ENCODE peak calls at places on chromosome 20, in eight cellular contexts. F is hypothalamus; U is amniotic epithelial cell; D is AG10803; J is RKO; K is GM18507; I is GM12865; M is stimulated activated CD8-positive, alpha-beta memory T cell treated with anti-CD3 and anti-CD28 coated beads, Interleukin-4, amount 100 ng/mL, for 24 hours. L is an unnamed sample.

GRCh38 chr20:59010995-59011873 is 4.2 kb upstream of the CTSZ start:
- DNase-seq in D (peak; percentile 96), I (no peak), F (no peak), K (no peak), M (no peak), U (peak; percentile 87), J (no peak), L (no peak)

GRCh38 chr20:52031574-52032303 is 159.8 kb downstream of the ZFP64 start:
- DNase-seq in M (no peak), F (no peak), J (no peak), I (no peak), U (peak; percentile 91), K (no peak), D (peak; percentile 93), L (no peak)

GRCh38 chr20:51500311-51500710 is 42.2 kb downstream of the NFATC2 start:
- DNase-seq in J (no peak), F (no peak), U (peak; percentile 46), K (peak; percentile 56), I (peak; percentile 75), M (no peak), D (no peak), L (no peak)

GRCh38 chr20:51732454-51732791 is 35.8 kb downstream of the ATP9A start:
- DNase-seq in U (no peak), K (no peak), D (peak; percentile 54), I (no peak), F (no peak), M (no peak), J (no peak), L (no peak)

GRCh38 chr20:2133318-2134183 is 31.9 kb downstream of the STK35 start:
- DNase-seq in K (no peak), U (peak; percentile 63), F (no peak), I (no peak), J (no peak), M (no peak), D (peak; percentile 88), L (no peak)

GRCh38 chr20:18722381-18722780 is 91.2 kb upstream of the SCP2D1 start:
- DNase-seq in J (no peak), F (no peak), U (peak; percentile 67), K (no peak), I (no peak), M (no peak), D (peak; percentile 42), L (no peak)

GRCh38 chr20:18999076-18999475 is 185.5 kb downstream of the SCP2D1 start:
- DNase-seq in M (no peak), F (no peak), D (no peak), U (no peak), K (no peak), J (no peak), I (no peak), L (no peak)

GRCh38 chr20:47241345-47241781 is 115.1 kb downstream of the ZMYND8 start:
- DNase-seq in K (no peak), M (no peak), F (no peak), I (no peak), J (no peak), U (peak; percentile 73), D (peak; percentile 83), L (no peak)

GRCh38 chr20:15702161-15702560 is 871.1 kb downstream of the KIF16B start:
- DNase-seq in J (no peak), I (no peak), D (no peak), U (no peak), K (no peak), M (no peak), F (no peak), L (no peak)

GRCh38 chr20:19348582-19348981 is 136.1 kb downstream of the SLC24A3 start:
- DNase-seq in U (no peak), K (no peak), M (no peak), J (no peak), F (no peak), I (no peak), D (no peak), L (no peak)

GRCh38 chr20:61833807-61834610 is 231.7 kb downstream of the TAF4 start:
- DNase-seq in J (no peak), D (no peak), F (no peak), K (no peak), M (no peak), U (no peak), I (no peak), L (no peak)

L was measured in psoas muscle.